ENCODE peak calls at places on chromosomes 4 and X, in five cellular contexts. A, Y, K, Z and T are unnamed samples.

GRCh38 chr4:122900314-122900713 is 22.1 kb downstream of the NUDT6 start:
- DNase-seq in A (no peak), Y (no peak), K (no peak), Z (no peak), T (no peak)

GRCh38 chr4:8157496-8157895 is 1.1 kb downstream of the ABLIM2 start:
- DNase-seq in A (no peak), Y (no peak), K (no peak), Z (no peak), T (no peak)

GRCh38 chr4:137946423-137946822 is 295.7 kb downstream of the SLC7A11 start:
- DNase-seq in A (no peak), Y (no peak), K (no peak), Z (no peak), T (no peak)

GRCh38 chr4:8182858-8183725 is 16.0 kb upstream of the SH3TC1 start:
- DNase-seq in A (no peak), Y (no peak), K (no peak), Z (no peak), T (peak)

GRCh38 chr4:184816962-184817361 is 8.8 kb downstream of the ACSL1 start:
- DNase-seq in A (peak), Y (no peak), K (no peak), Z (no peak), T (no peak)

GRCh38 chr4:26787461-26788340 is 72.9 kb upstream of the STIM2 start:
- DNase-seq in A (no peak), Y (no peak), K (no peak), Z (no peak), T (peak)

GRCh38 chr4:17859793-17860406 is 49.1 kb downstream of the NCAPG start:
- DNase-seq in A (no peak), Y (no peak), K (no peak), Z (no peak), T (no peak)

GRCh38 chrX:147183161-147183560 is 368.6 kb upstream of the CXorf51A start:
- DNase-seq in A (peak), Y (no peak), K (no peak), Z (no peak), T (no peak)

GRCh38 chr4:176635372-176636261 is 157.1 kb downstream of the VEGFC start:
- DNase-seq in A (no peak), Y (no peak), K (no peak), Z (no peak), T (no peak)

GRCh38 chr4:1775731-1776500 is 17.2 kb upstream of the FGFR3 start:
- DNase-seq in A (peak), Y (no peak), K (no peak), Z (no peak), T (no peak)